ENCODE peak calls at places on chromosomes 3 and 15, in four cellular contexts. One of them, this sample, is unnamed.

GRCh38 chr15:58392611-58393161 is 39.1 kb upstream of the LIPC start:
- DNase-seq in HCT116: no peak
- DNase-seq in HepG2: no peak
- DNase-seq in K562: no peak
- DNase-seq in this sample: no peak

GRCh38 chr3:157752952-157753351 is 249.7 kb upstream of the VEPH1 start:
- DNase-seq in K562: no peak
- DNase-seq in HCT116: no peak
- DNase-seq in HepG2: no peak
- DNase-seq in this sample: no peak

GRCh38 chr15:40340038-40340739 is 550 bp downstream of the CCDC9B start:
- DNase-seq in K562: no peak
- DNase-seq in HepG2: no peak
- DNase-seq in HCT116: no peak
- DNase-seq in this sample: peak

GRCh38 chr3:80079886-80080285 is 312.1 kb upstream of the ROBO1 start:
- DNase-seq in K562: no peak
- DNase-seq in HepG2: no peak
- DNase-seq in HCT116: no peak
- DNase-seq in this sample: no peak

GRCh38 chr3:135752851-135753250 is 212.7 kb upstream of the PPP2R3A start:
- DNase-seq in HepG2: peak
- DNase-seq in K562: no peak
- DNase-seq in HCT116: no peak
- DNase-seq in this sample: no peak

GRCh38 chr3:54870423-54870822 is 57.4 kb downstream of the LRTM1 start:
- DNase-seq in K562: peak
- DNase-seq in HepG2: peak
- DNase-seq in HCT116: no peak
- DNase-seq in this sample: peak

GRCh38 chr15:75891895-75892294 is 11.8 kb upstream of the FBXO22 start:
- DNase-seq in HCT116: no peak
- DNase-seq in K562: no peak
- DNase-seq in HepG2: peak
- DNase-seq in this sample: no peak

GRCh38 chr3:112848196-112848595 is 1.5 kb upstream of the CD200R1L start:
- DNase-seq in HepG2: no peak
- DNase-seq in K562: no peak
- DNase-seq in HCT116: no peak
- DNase-seq in this sample: no peak

GRCh38 chr15:63331456-63331855 is 50.2 kb downstream of the CA12 start:
- DNase-seq in K562: no peak
- DNase-seq in HepG2: no peak
- DNase-seq in HCT116: no peak
- DNase-seq in this sample: no peak

GRCh38 chr15:99324700-99325099 is 73.4 kb downstream of the LRRC28 start:
- DNase-seq in HCT116: no peak
- DNase-seq in K562: no peak
- DNase-seq in HepG2: no peak
- DNase-seq in this sample: no peak

GRCh38 chr3:10386121-10386520 is 65.2 kb upstream of the SEC13 start:
- DNase-seq in HepG2: no peak
- DNase-seq in HCT116: no peak
- DNase-seq in K562: no peak
- DNase-seq in this sample: no peak

GRCh38 chr3:122967376-122968164 is 60.0 kb downstream of the SEMA5B start:
- DNase-seq in HCT116: no peak
- DNase-seq in HepG2: no peak
- DNase-seq in K562: no peak
- DNase-seq in this sample: no peak

GRCh38 chr3:120506076-120506827 is 55.5 kb upstream of the FSTL1 start:
- DNase-seq in HepG2: peak
- DNase-seq in K562: no peak
- DNase-seq in HCT116: no peak
- DNase-seq in this sample: no peak

GRCh38 chr3:159528251-159528895 is 460.3 kb upstream of the IL12A start:
- DNase-seq in K562: no peak
- DNase-seq in HepG2: no peak
- DNase-seq in HCT116: no peak
- DNase-seq in this sample: no peak

GRCh38 chr15:83747050-83747717 is 93.3 kb downstream of the ADAMTSL3 start:
- DNase-seq in K562: no peak
- DNase-seq in HepG2: peak
- DNase-seq in HCT116: peak
- DNase-seq in this sample: no peak
- TF ChIP-seq ELF1 in K562: no peak
- TF ChIP-seq ELF1 in HepG2: no peak
- TF ChIP-seq ELF1 in HCT116: no peak
- TF ChIP-seq ELF1 in this sample: no peak

GRCh38 chr3:134004841-134005240 is 24.9 kb downstream of the SLCO2A1 start:
- DNase-seq in K562: no peak
- DNase-seq in HepG2: no peak
- DNase-seq in HCT116: no peak
- DNase-seq in this sample: no peak

GRCh38 chr3:133999891-134000685 is 29.6 kb downstream of the SLCO2A1 start:
- DNase-seq in HCT116: no peak
- DNase-seq in HepG2: no peak
- DNase-seq in K562: no peak
- DNase-seq in this sample: no peak

GRCh38 chr3:134003066-134003465 is 26.7 kb downstream of the SLCO2A1 start:
- DNase-seq in HCT116: no peak
- DNase-seq in K562: no peak
- DNase-seq in HepG2: no peak
- DNase-seq in this sample: no peak

GRCh38 chr3:134001251-134001650 is 28.5 kb downstream of the SLCO2A1 start:
- DNase-seq in HCT116: no peak
- DNase-seq in HepG2: no peak
- DNase-seq in K562: no peak
- DNase-seq in this sample: no peak

DNA sequence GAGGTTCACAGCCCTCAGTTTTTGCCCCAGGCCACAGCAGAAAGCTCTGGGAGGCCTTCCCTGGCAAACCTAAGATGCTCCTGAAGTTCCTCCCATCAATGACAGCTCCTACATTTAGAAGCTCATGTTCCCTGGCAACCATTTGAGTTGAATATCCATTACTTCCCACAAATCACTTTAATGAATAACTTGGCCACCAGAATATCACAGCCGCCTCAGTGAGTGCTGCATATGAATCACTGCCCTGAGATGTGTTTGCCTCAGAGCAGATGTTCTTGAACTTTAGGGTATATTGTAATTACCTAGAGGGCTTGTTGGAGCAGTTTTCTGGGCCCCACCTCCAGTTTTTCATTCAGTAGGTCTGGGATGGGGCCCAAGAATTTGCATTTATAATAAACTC is 27.4 kb downstream of the SLCO2A1 start:
- DNase-seq in HCT116: no peak
- DNase-seq in K562: no peak
- DNase-seq in HepG2: no peak
- DNase-seq in this sample: no peak
- TF ChIP-seq ELF1 in HCT116: no peak
- TF ChIP-seq ELF1 in K562: no peak
- TF ChIP-seq ELF1 in HepG2: no peak
- TF ChIP-seq ELF1 in this sample: no peak

GRCh38 chr3:169666501-169667379 is 3.2 kb upstream of the MECOM start:
- DNase-seq in HepG2: no peak
- DNase-seq in K562: no peak
- DNase-seq in HCT116: no peak
- DNase-seq in this sample: peak
- TF ChIP-seq ELF1 in HepG2: no peak
- TF ChIP-seq ELF1 in K562: no peak
- TF ChIP-seq ELF1 in HCT116: no peak
- TF ChIP-seq ELF1 in this sample: no peak

GRCh38 chr15:47933865-47934264 is 186.9 kb upstream of the SLC24A5 start:
- DNase-seq in HepG2: no peak
- DNase-seq in HCT116: no peak
- DNase-seq in K562: no peak
- DNase-seq in this sample: no peak
- TF ChIP-seq ELF1 in HepG2: no peak
- TF ChIP-seq ELF1 in HCT116: no peak
- TF ChIP-seq ELF1 in K562: no peak
- TF ChIP-seq ELF1 in this sample: no peak

DNA sequence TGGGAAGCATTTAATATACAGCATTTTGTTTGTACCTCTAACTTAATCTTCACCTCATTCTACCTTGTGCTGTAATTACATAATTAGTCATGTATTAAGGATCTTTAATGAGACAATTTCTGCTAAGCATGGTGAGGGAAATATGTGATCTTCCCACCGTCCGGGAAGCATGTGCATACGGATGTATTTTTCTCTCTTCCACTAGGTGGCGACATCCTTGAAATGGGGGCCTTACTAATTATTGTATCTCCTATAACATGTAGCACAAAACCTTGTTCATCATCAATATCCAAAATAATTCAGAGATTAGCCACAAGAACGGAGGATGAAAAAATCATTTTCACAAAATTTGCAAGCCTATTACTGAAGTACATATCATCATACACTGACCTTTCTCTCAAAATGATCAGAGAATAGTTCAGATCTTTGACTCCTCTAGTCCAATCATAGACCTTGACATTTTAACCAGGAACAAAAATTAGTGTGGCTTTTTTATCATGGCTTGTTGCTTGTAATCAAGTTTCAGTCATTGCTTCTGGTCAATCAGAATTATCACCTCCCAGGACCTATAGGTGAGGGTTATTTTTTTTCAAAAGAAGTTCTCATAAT is 148.9 kb upstream of the GBE1 start:
- DNase-seq in HCT116: peak
- DNase-seq in K562: peak
- DNase-seq in HepG2: peak
- DNase-seq in this sample: peak
- TF ChIP-seq ELF1 in HCT116: no peak
- TF ChIP-seq ELF1 in K562: no peak
- TF ChIP-seq ELF1 in HepG2: no peak
- TF ChIP-seq ELF1 in this sample: no peak

DNA sequence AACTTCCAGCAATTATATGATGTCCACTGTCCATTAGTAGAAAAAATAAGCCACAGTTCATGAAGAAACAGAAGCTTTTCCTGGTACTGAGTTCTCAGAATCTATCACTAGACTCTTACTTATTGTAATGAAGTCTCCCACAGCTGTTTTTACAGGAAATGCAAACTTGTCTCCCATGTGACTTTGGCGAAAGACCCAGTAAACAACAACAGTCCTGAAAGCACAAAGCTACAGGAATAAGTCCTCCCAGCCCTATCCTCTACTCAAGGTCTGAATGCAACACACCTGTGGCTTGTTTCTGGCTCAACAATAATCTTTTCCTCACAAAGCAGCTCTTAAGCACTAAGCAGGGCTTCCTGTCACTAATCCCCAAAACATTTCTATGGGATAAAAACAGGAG is 55.8 kb downstream of the EOMES start:
- DNase-seq in HCT116: no peak
- DNase-seq in K562: no peak
- DNase-seq in HepG2: no peak
- DNase-seq in this sample: no peak
- TF ChIP-seq ELF1 in HCT116: no peak
- TF ChIP-seq ELF1 in K562: no peak
- TF ChIP-seq ELF1 in HepG2: no peak
- TF ChIP-seq ELF1 in this sample: no peak

GRCh38 chr3:186986406-186986805 is 56.1 kb downstream of the ST6GAL1 start:
- DNase-seq in HCT116: no peak
- DNase-seq in HepG2: no peak
- DNase-seq in K562: no peak
- DNase-seq in this sample: no peak

GRCh38 chr3:186983372-186984058 is 53.2 kb downstream of the ST6GAL1 start:
- DNase-seq in HCT116: no peak
- DNase-seq in K562: no peak
- DNase-seq in HepG2: no peak
- DNase-seq in this sample: no peak

GRCh38 chr3:186986811-186987210 is 56.5 kb downstream of the ST6GAL1 start:
- DNase-seq in HCT116: no peak
- DNase-seq in K562: no peak
- DNase-seq in HepG2: no peak
- DNase-seq in this sample: no peak

GRCh38 chr3:186984064-186984463 is 53.7 kb downstream of the ST6GAL1 start:
- DNase-seq in HepG2: no peak
- DNase-seq in K562: no peak
- DNase-seq in HCT116: no peak
- DNase-seq in this sample: no peak

DNA sequence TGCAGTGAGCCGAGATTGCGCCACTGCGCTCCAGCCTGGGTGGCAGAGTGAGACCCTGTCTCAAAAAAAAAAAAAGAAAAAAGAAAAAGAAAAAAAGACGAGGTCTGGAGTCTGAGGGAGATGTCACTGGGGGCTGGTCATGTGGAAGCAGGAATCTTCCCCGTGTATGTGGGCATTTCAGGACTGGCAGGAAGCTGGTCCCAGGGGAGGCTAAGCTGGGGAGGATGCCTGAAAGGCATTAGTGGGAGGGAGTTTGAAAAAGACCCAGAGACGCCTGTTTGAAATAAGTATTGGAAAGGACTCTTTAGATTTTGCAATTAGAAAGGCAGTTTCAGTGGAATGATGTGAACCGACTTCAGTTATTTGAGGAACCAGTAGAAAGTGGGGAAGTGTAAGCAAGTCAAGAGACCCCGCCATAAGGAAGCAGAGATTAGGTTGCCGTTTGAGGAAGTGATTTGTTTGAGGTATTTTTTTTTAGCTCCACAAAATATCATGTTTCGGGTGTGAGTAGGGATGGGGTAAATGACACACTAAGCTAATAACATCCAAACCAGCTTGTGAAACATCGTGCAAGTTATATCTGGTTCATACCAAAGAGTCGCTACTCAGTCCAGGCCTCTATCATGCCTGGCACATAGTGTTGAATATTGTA is 55.5 kb downstream of the ST6GAL1 start:
- DNase-seq in K562: no peak
- DNase-seq in HCT116: no peak
- DNase-seq in HepG2: no peak
- DNase-seq in this sample: no peak
- TF ChIP-seq ELF1 in K562: no peak
- TF ChIP-seq ELF1 in HCT116: no peak
- TF ChIP-seq ELF1 in HepG2: no peak
- TF ChIP-seq ELF1 in this sample: no peak